ENCODE peak calls at places on chromosomes 7 and 10, in six cellular contexts. I, R, D, S, M and F are unnamed samples.

GRCh38 chr7:127587663-127588018 is 570 bp upstream of the ARF5 start:
- DNase-seq in I (no peak), R (no peak), D (peak; percentile 64), S (no peak), M (no peak), F (no peak)

GRCh38 chr7:1197997-1198632 is 34.6 kb upstream of the UNCX start:
- DNase-seq in I (no peak), R (no peak), D (no peak), S (no peak), M (no peak), F (no peak)

GRCh38 chr7:17773289-17773626 is 167.0 kb downstream of the SNX13 start:
- DNase-seq in I (peak; percentile 95), R (no peak), D (no peak), S (no peak), M (no peak), F (no peak)

GRCh38 chr7:12269100-12269895 is 58.2 kb downstream of the TMEM106B start:
- DNase-seq in I (no peak), R (no peak), D (no peak), S (no peak), M (no peak), F (no peak)

GRCh38 chr7:150949971-150950491 is 28.1 kb downstream of the KCNH2 start:
- DNase-seq in I (no peak), R (no peak), D (peak; percentile 25), S (no peak), M (no peak), F (peak; percentile 65)

GRCh38 chr10:83577421-83577820 is 561.9 kb upstream of the GHITM start:
- DNase-seq in I (no peak), R (no peak), D (no peak), S (no peak), M (no peak), F (no peak)

GRCh38 chr10:133520193-133520738 is 6.9 kb upstream of the CYP2E1 start:
- DNase-seq in I (peak; percentile 72), R (peak; percentile 26), D (peak; percentile 88), S (no peak), M (peak; percentile 88), F (peak; percentile 92)

GRCh38 chr7:50667338-50667737 is 102.1 kb upstream of the DDC start:
- DNase-seq in I (no peak), R (no peak), D (no peak), S (no peak), M (no peak), F (no peak)

GRCh38 chr7:112692333-112692732 is 97.9 kb downstream of the TMEM168 start:
- DNase-seq in I (no peak), R (no peak), D (no peak), S (no peak), M (no peak), F (no peak)

GRCh38 chr7:153061913-153062528 is 302.5 kb downstream of the ACTR3B start:
- DNase-seq in I (no peak), R (no peak), D (no peak), S (peak; percentile 56), M (peak; percentile 59), F (no peak)

GRCh38 chr10:101933976-101934375 is 90.4 kb upstream of the KCNIP2 start:
- DNase-seq in I (no peak), R (no peak), D (no peak), S (no peak), M (no peak), F (no peak)

GRCh38 chr7:85464042-85464651 is 277.3 kb upstream of the SEMA3D start:
- DNase-seq in I (peak; percentile 54), R (no peak), D (no peak), S (no peak), M (no peak), F (no peak)

GRCh38 chr10:25382029-25382810 is 207.4 kb downstream of the GPR158 start:
- DNase-seq in I (no peak), R (no peak), D (no peak), S (peak; percentile 27), M (no peak), F (no peak)

GRCh38 chr10:4693967-4694366 is 132.0 kb upstream of the AKR1E2 start:
- DNase-seq in I (no peak), R (no peak), D (no peak), S (no peak), M (no peak), F (no peak)

GRCh38 chr7:107387077-107387476 is 82.8 kb upstream of the GPR22 start:
- DNase-seq in I (no peak), R (no peak), D (peak; percentile 62), S (peak; percentile 81), M (peak; percentile 58), F (peak; percentile 83)

GRCh38 chr10:71916827-71917226 is 47.4 kb upstream of the CHST3 start:
- DNase-seq in I (no peak), R (no peak), D (no peak), S (peak; percentile 8), M (no peak), F (no peak)

GRCh38 chr10:31912289-31912688 is 16.3 kb downstream of the ARHGAP12 start:
- DNase-seq in I (no peak), R (no peak), D (no peak), S (peak; percentile 72), M (no peak), F (no peak)

GRCh38 chr10:115402690-115403089 is 309.5 kb downstream of the ATRNL1 start:
- DNase-seq in I (no peak), R (no peak), D (no peak), S (no peak), M (no peak), F (no peak)

GRCh38 chr7:124251616-124252015 is 218.7 kb upstream of the TMEM229A start:
- DNase-seq in I (no peak), R (no peak), D (no peak), S (no peak), M (no peak), F (no peak)

GRCh38 chr10:131206136-131206995 is 105.2 kb downstream of the TCERG1L start:
- DNase-seq in I (no peak), R (no peak), D (peak; percentile 31), S (no peak), M (no peak), F (no peak)

GRCh38 chr10:23065549-23065948 is 29.8 kb upstream of the MSRB2 start:
- DNase-seq in I (no peak), R (peak; percentile 81), D (peak; percentile 71), S (no peak), M (no peak), F (peak; percentile 90)

GRCh38 chr10:4141471-4141870 is 356.5 kb upstream of the KLF6 start:
- DNase-seq in I (no peak), R (no peak), D (no peak), S (peak; percentile 55), M (no peak), F (no peak)

GRCh38 chr7:12025246-12025645 is 185.8 kb upstream of the TMEM106B start:
- DNase-seq in I (no peak), R (no peak), D (no peak), S (no peak), M (no peak), F (no peak)

GRCh38 chr10:44935201-44935960 is 24.2 kb upstream of the RASSF4 start:
- DNase-seq in I (no peak), R (peak; percentile 79), D (peak; percentile 84), S (peak; percentile 83), M (no peak), F (peak; percentile 77)